ENCODE peak calls at places on chromosomes 5 and 9, in four cellular contexts. T, V, E and G are unnamed samples.
A peak's percentile ranks its signal among the peaks of the same experiment; 100 is the strongest.

GRCh38 chr5:111774525-111774924 is 17.5 kb upstream of the NREP start:
- DNase-seq in T (no peak), V (no peak), E (no peak), G (no peak)

GRCh38 chr5:131810510-131811249 is 13.9 kb upstream of the FNIP1 start:
- DNase-seq in T (no peak), V (peak; percentile 49), E (peak; percentile 37), G (no peak)

GRCh38 chr5:180718810-180719453 is 20.9 kb downstream of the OR2Y1 start:
- DNase-seq in T (peak; percentile 28), V (peak; percentile 73), E (peak; percentile 82), G (peak; percentile 5)

GRCh38 chr5:10854526-10855277 is 93.7 kb upstream of the DAP start:
- DNase-seq in T (no peak), V (no peak), E (no peak), G (no peak)

GRCh38 chr5:1176473-1177391 is 24.7 kb upstream of the SLC6A19 start:
- DNase-seq in T (no peak), V (no peak), E (no peak), G (no peak)

GRCh38 chr5:154143121-154143725 is 47.3 kb upstream of the GALNT10 start:
- DNase-seq in T (no peak), V (no peak), E (no peak), G (no peak)

GRCh38 chr5:146646441-146646840 is 130.5 kb upstream of the GPR151 start:
- DNase-seq in T (no peak), V (no peak), E (no peak), G (no peak)

GRCh38 chr9:17005085-17005484 is 129.8 kb upstream of the CNTLN start:
- DNase-seq in T (no peak), V (peak; percentile 18), E (no peak), G (no peak)

GRCh38 chr5:41445937-41446563 is 64.4 kb downstream of the PLCXD3 start:
- DNase-seq in T (no peak), V (peak; percentile 1), E (no peak), G (no peak)

GRCh38 chr9:128723352-128723865 is 518 bp downstream of the ZDHHC12 start:
- DNase-seq in T (no peak), V (peak; percentile 15), E (no peak), G (no peak)

GRCh38 chr9:79734989-79735779 is 163.4 kb downstream of the TLE4 start:
- DNase-seq in T (no peak), V (no peak), E (no peak), G (no peak)

GRCh38 chr9:10562581-10563343 is 50.0 kb downstream of the PTPRD start:
- DNase-seq in T (no peak), V (no peak), E (no peak), G (no peak)

GRCh38 chr5:142296914-142297417 is 27.9 kb downstream of the SPRY4 start:
- DNase-seq in T (no peak), V (peak; percentile 83), E (no peak), G (no peak)

GRCh38 chr5:61624553-61624952 is 292.5 kb downstream of the ZSWIM6 start:
- DNase-seq in T (no peak), V (no peak), E (no peak), G (no peak)

GRCh38 chr9:28135571-28135970 is 562.3 kb upstream of the C9orf72 start:
- DNase-seq in T (no peak), V (no peak), E (no peak), G (no peak)

GRCh38 chr9:134068742-134069535 is 1.1 kb upstream of the BRD3 start:
- DNase-seq in T (no peak), V (no peak), E (no peak), G (no peak)

GRCh38 chr9:137441289-137441934 is at the start of gene ENTPD8:
- DNase-seq in T (no peak), V (no peak), E (no peak), G (no peak)

GRCh38 chr5:98372351-98372750 is 401.1 kb upstream of the RGMB start:
- DNase-seq in T (no peak), V (no peak), E (no peak), G (no peak)

GRCh38 chr9:93672622-93673270 is 96.4 kb downstream of the PHF2 start:
- DNase-seq in T (no peak), V (no peak), E (no peak), G (no peak)

GRCh38 chr5:71681282-71681681 is 37.8 kb upstream of the CARTPT start:
- DNase-seq in T (no peak), V (peak; percentile 52), E (no peak), G (no peak)

GRCh38 chr5:4553130-4553529 is 587.0 kb upstream of the ADAMTS16 start:
- DNase-seq in T (no peak), V (no peak), E (no peak), G (no peak)

GRCh38 chr9:133534346-133535284 is at the start of gene ADAMTSL2:
- DNase-seq in T (peak; percentile 32), V (peak; percentile 74), E (no peak), G (no peak)

GRCh38 chr5:135317286-135317685 is 81.7 kb downstream of the MACROH2A1 start:
- DNase-seq in T (no peak), V (no peak), E (no peak), G (no peak)

GRCh38 chr5:148343603-148344230 is 8.4 kb downstream of the SPINK9 start:
- DNase-seq in T (no peak), V (no peak), E (no peak), G (no peak)

GRCh38 chr5:82334856-82335255 is 56.7 kb upstream of the RPS23 start:
- DNase-seq in T (no peak), V (no peak), E (no peak), G (no peak)

GRCh38 chr5:125198270-125198974 is 452.0 kb upstream of the ZNF608 start:
- DNase-seq in T (no peak), V (peak; percentile 95), E (no peak), G (no peak)